ENCODE peak calls at places on chromosomes 2 and 18, in eight cellular contexts. D, M, O, V, N, L, E and Q are unnamed samples.
A peak's percentile ranks its signal among the peaks of the same experiment; 100 is the strongest.

GRCh38 chr2:206211657-206212255 is 52.1 kb downstream of the EEF1B2 start:
- DNase-seq in D (no peak), L (no peak), O (no peak), M (peak; percentile 71), N (no peak), E (peak; percentile 75), V (no peak), Q (no peak)

GRCh38 chr2:218962859-218963492 is 3.5 kb downstream of the CDK5R2 start:
- DNase-seq in E (peak; percentile 64), V (peak; percentile 84), D (peak; percentile 96), M (peak; percentile 37), O (peak; percentile 96), N (peak; percentile 51), L (peak; percentile 72), Q (peak; percentile 19)

GRCh38 chr2:43184339-43184895 is 42.0 kb downstream of the ZFP36L2 start:
- DNase-seq in E (peak; percentile 88), D (no peak), O (no peak), V (peak; percentile 60), L (peak; percentile 43), M (peak; percentile 97), N (peak; percentile 68), Q (peak; percentile 39)

GRCh38 chr18:76981388-76981968 is 151.1 kb downstream of the MBP start:
- DNase-seq in M (no peak), E (no peak), D (no peak), O (no peak), V (no peak), L (no peak), N (peak; percentile 56), Q (no peak)

GRCh38 chr18:892316-892715 is 12.4 kb upstream of the ADCYAP1 start:
- DNase-seq in E (no peak), N (no peak), M (no peak), D (no peak), V (no peak), L (no peak), O (no peak), Q (no peak)

GRCh38 chr2:190922411-190922810 is 41.8 kb downstream of the GLS start:
- DNase-seq in D (no peak), N (no peak), V (no peak), O (no peak), M (no peak), E (no peak), L (no peak), Q (no peak)

GRCh38 chr2:96899084-96899735 is 29.3 kb upstream of the SEMA4C start:
- DNase-seq in V (no peak), D (no peak), L (no peak), E (peak; percentile 31), M (peak; percentile 52), O (no peak), N (no peak), Q (no peak)

GRCh38 chr2:115976916-115977315 is 1534.5 kb downstream of the DPP10 start:
- DNase-seq in M (no peak), D (no peak), O (no peak), V (no peak), E (no peak), N (no peak), L (no peak), Q (no peak)

GRCh38 chr2:30436859-30437435 is 10.1 kb upstream of the LCLAT1 start:
- DNase-seq in V (no peak), L (no peak), M (no peak), D (no peak), O (no peak), N (no peak), E (peak; percentile 10), Q (no peak)

GRCh38 chr2:158228943-158229508 is 127.3 kb downstream of the UPP2 start:
- DNase-seq in O (no peak), E (no peak), D (no peak), M (no peak), N (no peak), L (no peak), V (no peak), Q (no peak)